ENCODE peak calls at places on chromosomes 6 and 20, in four cellular contexts. L, P, A and R are unnamed samples.

GRCh38 chr20:49510562-49511117 is 28.2 kb upstream of the KCNB1 start:
- DNase-seq in L (peak; percentile 70), P (peak; percentile 59), A (no peak), R (no peak)

GRCh38 chr20:7859371-7859802 is 80.9 kb downstream of the HAO1 start:
- DNase-seq in L (no peak), P (no peak), A (peak; percentile 81), R (peak; percentile 81)

GRCh38 chr6:144185133-144185836 is 35.0 kb downstream of the STX11 start:
- DNase-seq in L (no peak), P (no peak), A (no peak), R (no peak)

GRCh38 chr20:521860-522259 is 21.7 kb downstream of the CSNK2A1 start:
- DNase-seq in L (no peak), P (no peak), A (no peak), R (no peak)

GRCh38 chr20:46575794-46576495 is 25.5 kb upstream of the OCSTAMP start:
- DNase-seq in L (no peak), P (no peak), A (no peak), R (no peak)

GRCh38 chr6:4270001-4270400 is 134.6 kb upstream of the ECI2 start:
- DNase-seq in L (no peak), P (no peak), A (no peak), R (no peak)

GRCh38 chr20:8005575-8006366 is 13.8 kb downstream of the TMX4 start:
- DNase-seq in L (no peak), P (peak; percentile 31), A (no peak), R (no peak)

GRCh38 chr6:135820340-135820739 is 31.2 kb upstream of the PDE7B start:
- DNase-seq in L (peak; percentile 56), P (peak; percentile 52), A (no peak), R (no peak)

GRCh38 chr6:155201461-155202226 is 62.2 kb upstream of the CLDN20 start:
- DNase-seq in L (no peak), P (no peak), A (peak; percentile 96), R (peak; percentile 54)

GRCh38 chr6:108113557-108114519 is 39.3 kb upstream of the OSTM1 start:
- DNase-seq in L (no peak), P (no peak), A (peak; percentile 67), R (peak; percentile 39)

GRCh38 chr20:63736893-63737689 is 627 bp downstream of the LIME1 start:
- DNase-seq in L (no peak), P (no peak), A (no peak), R (no peak)

GRCh38 chr6:32047084-32047478 is 8.9 kb downstream of the CYP21A2 start:
- DNase-seq in L (peak; percentile 70), P (peak; percentile 46), A (peak; percentile 68), R (no peak)

GRCh38 chr20:63009044-63009961 is 2.5 kb upstream of the BHLHE23 start:
- DNase-seq in L (peak; percentile 76), P (peak; percentile 82), A (peak; percentile 56), R (peak; percentile 22)

DNA sequence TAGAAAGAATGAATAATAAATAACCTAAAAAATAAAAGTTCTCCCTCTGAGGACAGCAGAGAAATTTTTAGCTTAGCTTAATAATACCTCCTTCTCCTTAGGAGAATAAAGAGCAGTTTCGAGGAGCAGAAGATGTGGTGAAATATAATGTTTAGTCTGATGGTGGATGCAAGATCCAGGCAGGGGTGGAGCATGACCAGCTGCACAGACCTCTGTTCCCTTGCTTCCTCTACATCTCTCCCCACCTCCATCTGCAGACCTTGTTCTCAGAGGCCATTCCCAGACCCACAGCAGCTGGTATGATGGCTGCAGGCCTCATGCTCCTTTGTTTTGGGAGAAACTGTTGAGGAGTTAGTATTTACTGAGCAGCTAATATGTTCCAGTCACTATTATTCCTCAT is 1.5 kb downstream of the BTN3A2 start:
- DNase-seq in L (no peak), P (no peak), A (no peak), R (no peak)
- H3K4me3 ChIP-seq in L (peak overlapping the region; percentile 84), P (peak overlapping the region; percentile 68), A (no peak overlapping the region), R (no peak overlapping the region)

GRCh38 chr20:33704197-33704924 is 15.7 kb downstream of the PXMP4 start:
- DNase-seq in L (no peak), P (no peak), A (no peak), R (peak; percentile 72)

GRCh38 chr20:33697129-33697528 is 10.9 kb upstream of the E2F1 start:
- DNase-seq in L (peak; percentile 56), P (peak; percentile 43), A (no peak), R (no peak)

GRCh38 chr20:33702861-33703260 is 16.7 kb upstream of the E2F1 start:
- DNase-seq in L (peak; percentile 75), P (peak; percentile 70), A (no peak), R (no peak)

GRCh38 chr20:33703498-33704137 is 16.5 kb downstream of the PXMP4 start:
- DNase-seq in L (no peak), P (no peak), A (no peak), R (no peak)

GRCh38 chr20:33701629-33702450 is 15.7 kb upstream of the E2F1 start:
- DNase-seq in L (no peak), P (no peak), A (no peak), R (no peak)
- TF ChIP-seq CTCF in L (no peak), P (no peak), A (no peak), R (no peak)

GRCh38 chr20:51801220-51801991 is 915 bp downstream of the SALL4 start:
- DNase-seq in L (no peak), P (no peak), A (no peak), R (no peak)
- H3K4me3 ChIP-seq in L (peak overlapping the region; percentile 60), P (peak overlapping the region; percentile 59), A (peak overlapping the region; percentile 49), R (peak overlapping the region; percentile 20)

GRCh38 chr20:35698298-35699126 is 640 bp downstream of the NFS1 start:
- DNase-seq in L (peak; percentile 38), P (no peak), A (peak; percentile 28), R (no peak)

GRCh38 chr20:35699127-35699913 is at the start of the genes NFS1 and ROMO1:
- DNase-seq in L (peak; percentile 92), P (peak; percentile 88), A (peak; percentile 89), R (peak; percentile 59)

GRCh38 chr20:35695978-35696377 is 3.2 kb downstream of the NFS1 start:
- DNase-seq in L (no peak), P (no peak), A (no peak), R (no peak)

GRCh38 chr20:35699914-35700624 is 864 bp downstream of the ROMO1 start:
- DNase-seq in L (no peak), P (no peak), A (peak; percentile 41), R (no peak)

GRCh38 chr20:35697696-35698297 is 1.4 kb downstream of the NFS1 start:
- DNase-seq in L (no peak), P (no peak), A (no peak), R (no peak)
- TF ChIP-seq CTCF in L (no peak), P (no peak), A (no peak), R (no peak)

GRCh38 chr6:27694547-27694874 is 217.7 kb downstream of the OR2B2 start:
- DNase-seq in L (no peak), P (no peak), A (no peak), R (no peak)
- H3K4me3 ChIP-seq in L (no peak overlapping the region), P (no peak overlapping the region), A (no peak overlapping the region), R (peak overlapping the region; percentile 79)